ENCODE peak calls at places on chromosomes 16 and 17, in eight cellular contexts. One of them, this sample, is unnamed.

GRCh38 chr17:39653316-39653661 is 11.9 kb upstream of the TCAP start:
- DNase-seq in GM12878: no peak
- DNase-seq in stomach: no peak
- DNase-seq in ovary: no peak
- DNase-seq in breast epithelium: no peak
- DNase-seq in erythroblast: peak
- DNase-seq in endothelial cell of umbilical vein: no peak
- DNase-seq in heart left ventricle: no peak
- DNase-seq in this sample: no peak

GRCh38 chr17:74262601-74263000 is 11.4 kb upstream of the DNAI2 start:
- DNase-seq in erythroblast: no peak
- DNase-seq in ovary: no peak
- DNase-seq in stomach: no peak
- DNase-seq in endothelial cell of umbilical vein: no peak
- DNase-seq in GM12878: no peak
- DNase-seq in breast epithelium: no peak
- DNase-seq in heart left ventricle: no peak
- DNase-seq in this sample: no peak

GRCh38 chr16:57672416-57672815 is 4.3 kb downstream of the ADGRG3 start:
- DNase-seq in heart left ventricle: no peak
- DNase-seq in ovary: no peak
- DNase-seq in erythroblast: no peak
- DNase-seq in GM12878: no peak
- DNase-seq in endothelial cell of umbilical vein: no peak
- DNase-seq in stomach: no peak
- DNase-seq in breast epithelium: no peak
- DNase-seq in this sample: no peak

GRCh38 chr16:57345666-57346204 is 12.8 kb upstream of the CCL22 start:
- DNase-seq in ovary: no peak
- DNase-seq in erythroblast: no peak
- DNase-seq in endothelial cell of umbilical vein: no peak
- DNase-seq in breast epithelium: no peak
- DNase-seq in stomach: no peak
- DNase-seq in heart left ventricle: no peak
- DNase-seq in GM12878: no peak
- DNase-seq in this sample: no peak

GRCh38 chr16:14015017-14015416 is 56.1 kb upstream of the MRTFB start:
- DNase-seq in stomach: no peak
- DNase-seq in endothelial cell of umbilical vein: no peak
- DNase-seq in breast epithelium: no peak
- DNase-seq in ovary: no peak
- DNase-seq in GM12878: no peak
- DNase-seq in erythroblast: no peak
- DNase-seq in heart left ventricle: no peak
- DNase-seq in this sample: no peak

GRCh38 chr17:11511696-11512095 is 86.6 kb upstream of the DNAH9 start:
- DNase-seq in stomach: peak
- DNase-seq in breast epithelium: no peak
- DNase-seq in ovary: no peak
- DNase-seq in GM12878: no peak
- DNase-seq in endothelial cell of umbilical vein: no peak
- DNase-seq in erythroblast: no peak
- DNase-seq in heart left ventricle: no peak
- DNase-seq in this sample: no peak

GRCh38 chr16:15440852-15441251 is 6.5 kb downstream of the BMERB1 start:
- DNase-seq in heart left ventricle: no peak
- DNase-seq in GM12878: no peak
- DNase-seq in endothelial cell of umbilical vein: peak
- DNase-seq in erythroblast: no peak
- DNase-seq in ovary: no peak
- DNase-seq in breast epithelium: no peak
- DNase-seq in stomach: no peak
- DNase-seq in this sample: peak

GRCh38 chr17:71460943-71461342 is 659.9 kb upstream of the SOX9 start:
- DNase-seq in heart left ventricle: no peak
- DNase-seq in erythroblast: peak
- DNase-seq in endothelial cell of umbilical vein: no peak
- DNase-seq in stomach: peak
- DNase-seq in GM12878: no peak
- DNase-seq in ovary: no peak
- DNase-seq in breast epithelium: no peak
- DNase-seq in this sample: no peak

GRCh38 chr17:68290268-68290954 is 516 bp downstream of the SLC16A6 start:
- DNase-seq in erythroblast: no peak
- DNase-seq in breast epithelium: no peak
- DNase-seq in heart left ventricle: no peak
- DNase-seq in GM12878: no peak
- DNase-seq in ovary: peak
- DNase-seq in endothelial cell of umbilical vein: no peak
- DNase-seq in stomach: peak
- DNase-seq in this sample: no peak

GRCh38 chr17:21096874-21097273 is 29.9 kb upstream of the DHRS7B start:
- DNase-seq in ovary: no peak
- DNase-seq in breast epithelium: no peak
- DNase-seq in GM12878: no peak
- DNase-seq in erythroblast: no peak
- DNase-seq in stomach: no peak
- DNase-seq in endothelial cell of umbilical vein: no peak
- DNase-seq in heart left ventricle: no peak
- DNase-seq in this sample: no peak

GRCh38 chr17:3828852-3829232 is 17.2 kb downstream of the NCBP3 start:
- DNase-seq in erythroblast: no peak
- DNase-seq in endothelial cell of umbilical vein: no peak
- DNase-seq in heart left ventricle: no peak
- DNase-seq in stomach: no peak
- DNase-seq in breast epithelium: no peak
- DNase-seq in ovary: no peak
- DNase-seq in GM12878: no peak
- DNase-seq in this sample: no peak
- TF ChIP-seq POLR2A in erythroblast: no peak
- TF ChIP-seq POLR2A in endothelial cell of umbilical vein: no peak
- TF ChIP-seq POLR2A in heart left ventricle: no peak
- TF ChIP-seq POLR2A in stomach: no peak
- TF ChIP-seq POLR2A in breast epithelium: no peak
- TF ChIP-seq POLR2A in ovary: no peak
- TF ChIP-seq POLR2A in GM12878: no peak
- TF ChIP-seq POLR2A in this sample: no peak

GRCh38 chr16:11708421-11708820 is 34.2 kb downstream of the TXNDC11 start:
- DNase-seq in stomach: no peak
- DNase-seq in breast epithelium: no peak
- DNase-seq in GM12878: no peak
- DNase-seq in erythroblast: no peak
- DNase-seq in endothelial cell of umbilical vein: peak
- DNase-seq in heart left ventricle: no peak
- DNase-seq in ovary: no peak
- DNase-seq in this sample: no peak

GRCh38 chr16:11705311-11705710 is 37.1 kb downstream of the SNN start:
- DNase-seq in GM12878: no peak
- DNase-seq in erythroblast: no peak
- DNase-seq in endothelial cell of umbilical vein: no peak
- DNase-seq in heart left ventricle: no peak
- DNase-seq in stomach: no peak
- DNase-seq in breast epithelium: no peak
- DNase-seq in ovary: no peak
- DNase-seq in this sample: no peak

GRCh38 chr16:11707679-11708197 is 34.9 kb downstream of the TXNDC11 start:
- DNase-seq in heart left ventricle: no peak
- DNase-seq in GM12878: no peak
- DNase-seq in ovary: no peak
- DNase-seq in stomach: no peak
- DNase-seq in endothelial cell of umbilical vein: no peak
- DNase-seq in breast epithelium: no peak
- DNase-seq in erythroblast: no peak
- DNase-seq in this sample: no peak

GRCh38 chr16:11711662-11712061 is 31.0 kb downstream of the TXNDC11 start:
- DNase-seq in GM12878: no peak
- DNase-seq in endothelial cell of umbilical vein: no peak
- DNase-seq in erythroblast: no peak
- DNase-seq in heart left ventricle: no peak
- DNase-seq in stomach: no peak
- DNase-seq in breast epithelium: no peak
- DNase-seq in ovary: no peak
- DNase-seq in this sample: no peak

GRCh38 chr16:11706180-11706742 is 36.4 kb downstream of the TXNDC11 start:
- DNase-seq in breast epithelium: no peak
- DNase-seq in ovary: no peak
- DNase-seq in GM12878: no peak
- DNase-seq in stomach: peak
- DNase-seq in heart left ventricle: peak
- DNase-seq in erythroblast: peak
- DNase-seq in endothelial cell of umbilical vein: no peak
- DNase-seq in this sample: no peak
- TF ChIP-seq POLR2A in breast epithelium: no peak
- TF ChIP-seq POLR2A in ovary: no peak
- TF ChIP-seq POLR2A in GM12878: peak
- TF ChIP-seq POLR2A in stomach: no peak
- TF ChIP-seq POLR2A in heart left ventricle: no peak
- TF ChIP-seq POLR2A in erythroblast: no peak
- TF ChIP-seq POLR2A in endothelial cell of umbilical vein: no peak
- TF ChIP-seq POLR2A in this sample: no peak

DNA sequence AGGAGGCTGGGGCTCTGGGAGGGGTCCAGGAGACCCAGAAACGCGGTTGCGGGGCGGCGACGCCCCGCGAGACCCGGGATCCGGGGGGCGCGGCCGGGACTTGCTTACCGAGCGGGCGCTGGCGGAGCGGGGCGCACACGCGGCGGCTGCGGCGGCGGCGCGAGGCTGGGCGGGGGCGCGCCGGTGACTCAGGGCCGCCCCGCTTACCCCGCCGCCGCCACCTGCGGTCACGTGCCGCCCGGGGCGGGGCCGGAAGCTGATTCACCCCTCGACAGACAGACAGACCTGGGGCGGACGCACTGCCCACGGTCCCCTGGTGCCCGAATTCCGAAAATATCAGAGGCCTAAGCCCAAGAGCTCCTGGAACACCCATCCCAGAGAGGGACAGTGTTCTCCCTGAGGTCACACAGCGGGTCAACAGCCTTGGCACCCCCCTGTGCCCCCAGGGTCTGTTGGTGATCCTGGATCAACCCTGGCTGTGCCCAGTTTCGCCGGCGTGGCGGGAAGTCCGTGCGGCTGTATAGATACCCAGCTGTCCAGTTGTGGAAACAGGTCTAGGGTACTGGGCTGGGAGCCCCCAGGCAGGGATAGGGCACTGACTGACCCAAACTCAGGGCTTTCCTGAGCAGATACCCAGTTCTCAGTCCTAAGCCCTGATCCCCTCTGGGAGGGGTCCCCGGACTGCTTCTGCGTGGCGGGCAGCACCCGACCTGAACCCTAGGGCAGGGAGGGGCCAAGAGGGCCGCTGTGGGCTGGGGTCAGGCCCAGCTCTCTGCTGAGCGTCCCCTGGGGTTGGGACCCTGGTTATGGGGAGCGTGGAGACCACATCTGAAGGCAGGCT is at the start of gene FAM83G:
- DNase-seq in endothelial cell of umbilical vein: peak
- DNase-seq in erythroblast: peak
- DNase-seq in GM12878: peak
- DNase-seq in stomach: peak
- DNase-seq in breast epithelium: peak
- DNase-seq in heart left ventricle: peak
- DNase-seq in ovary: peak
- DNase-seq in this sample: peak
- TF ChIP-seq POLR2A in endothelial cell of umbilical vein: no peak
- TF ChIP-seq POLR2A in erythroblast: no peak
- TF ChIP-seq POLR2A in GM12878: peak
- TF ChIP-seq POLR2A in stomach: no peak
- TF ChIP-seq POLR2A in breast epithelium: no peak
- TF ChIP-seq POLR2A in heart left ventricle: no peak
- TF ChIP-seq POLR2A in ovary: no peak
- TF ChIP-seq POLR2A in this sample: no peak

GRCh38 chr16:88787579-88788314 is 2.7 kb upstream of the PIEZO1 start:
- DNase-seq in breast epithelium: no peak
- DNase-seq in heart left ventricle: no peak
- DNase-seq in erythroblast: no peak
- DNase-seq in ovary: no peak
- DNase-seq in GM12878: no peak
- DNase-seq in endothelial cell of umbilical vein: no peak
- DNase-seq in stomach: no peak
- DNase-seq in this sample: no peak

GRCh38 chr16:88784856-88785105 is 239 bp downstream of the PIEZO1 start:
- DNase-seq in heart left ventricle: no peak
- DNase-seq in ovary: no peak
- DNase-seq in endothelial cell of umbilical vein: no peak
- DNase-seq in GM12878: no peak
- DNase-seq in erythroblast: no peak
- DNase-seq in stomach: no peak
- DNase-seq in breast epithelium: no peak
- DNase-seq in this sample: no peak

GRCh38 chr16:88783391-88784073 is 1.5 kb downstream of the PIEZO1 start:
- DNase-seq in ovary: no peak
- DNase-seq in GM12878: no peak
- DNase-seq in breast epithelium: no peak
- DNase-seq in heart left ventricle: no peak
- DNase-seq in stomach: peak
- DNase-seq in erythroblast: peak
- DNase-seq in endothelial cell of umbilical vein: peak
- DNase-seq in this sample: no peak

GRCh38 chr16:88784074-88784855 is 755 bp downstream of the PIEZO1 start:
- DNase-seq in endothelial cell of umbilical vein: peak
- DNase-seq in heart left ventricle: peak
- DNase-seq in breast epithelium: peak
- DNase-seq in ovary: peak
- DNase-seq in erythroblast: peak
- DNase-seq in stomach: peak
- DNase-seq in GM12878: no peak
- DNase-seq in this sample: no peak

DNA sequence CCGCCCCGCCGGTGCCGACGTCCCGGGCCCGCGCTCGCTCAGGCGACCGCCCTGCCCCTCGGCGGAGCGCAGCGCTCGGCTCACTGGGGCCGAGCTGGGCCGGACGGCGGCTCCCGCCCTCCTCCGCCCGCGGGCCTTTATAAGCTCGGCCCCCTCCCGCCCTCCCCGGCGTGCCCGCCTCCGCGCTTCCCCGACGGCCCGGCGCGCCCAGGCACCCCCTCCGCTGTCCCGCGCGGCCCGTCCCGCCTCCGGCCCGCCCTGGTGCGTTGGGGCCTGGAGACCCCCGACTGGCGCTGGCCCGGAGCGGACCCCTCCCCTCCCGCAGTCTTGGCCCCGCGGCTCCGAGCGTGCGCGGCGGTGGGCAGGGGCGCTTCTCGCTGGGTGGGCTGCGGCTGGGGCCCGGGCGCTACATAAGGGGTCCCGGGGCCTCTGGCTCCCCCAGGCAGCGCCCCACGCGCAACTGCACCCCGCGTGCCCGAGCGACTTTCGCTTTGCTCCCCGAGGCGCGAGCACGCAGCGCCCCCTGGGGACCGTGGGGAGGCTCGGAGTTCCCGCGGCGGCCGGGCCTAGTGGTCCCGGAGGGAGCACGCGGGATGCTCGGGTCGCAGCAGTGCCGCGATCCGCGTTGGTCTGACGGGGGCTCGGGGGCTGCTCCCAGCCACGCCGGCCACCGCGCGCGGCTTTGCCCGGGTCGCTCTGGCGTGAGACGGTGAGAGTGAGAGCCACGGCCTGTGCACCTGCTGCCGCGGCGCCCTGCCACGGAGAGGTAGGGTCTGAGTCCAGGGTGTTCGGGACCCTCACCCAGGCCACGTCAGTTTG is at the start of gene PIEZO1:
- DNase-seq in ovary: peak
- DNase-seq in breast epithelium: no peak
- DNase-seq in GM12878: no peak
- DNase-seq in stomach: peak
- DNase-seq in heart left ventricle: peak
- DNase-seq in erythroblast: peak
- DNase-seq in endothelial cell of umbilical vein: peak
- DNase-seq in this sample: no peak
- TF ChIP-seq POLR2A in ovary: no peak
- TF ChIP-seq POLR2A in breast epithelium: no peak
- TF ChIP-seq POLR2A in GM12878: peak
- TF ChIP-seq POLR2A in stomach: no peak
- TF ChIP-seq POLR2A in heart left ventricle: no peak
- TF ChIP-seq POLR2A in erythroblast: peak
- TF ChIP-seq POLR2A in endothelial cell of umbilical vein: peak
- TF ChIP-seq POLR2A in this sample: peak